ENCODE peak calls at places on chromosomes 5 and 9, in nine cellular contexts. P is tibial artery, E is cardiac muscle cell, B is fibroblast of lung, T is left ventricle myocardium inferior, C is lung, O is endothelial cell of umbilical vein, X is astrocyte, W is IMR-90. I is an unnamed sample.

GRCh38 chr5:28249771-28250415 is 1211.5 kb upstream of the CDH9 start:
- DNase-seq in P (no peak), C (no peak), T (no peak), E (no peak), X (peak; percentile 12), W (no peak), O (no peak), B (peak; percentile 26), I (no peak)

GRCh38 chr9:70006299-70006698 is 37.3 kb upstream of the MAMDC2 start:
- DNase-seq in T (no peak), C (peak; percentile 36), O (no peak), W (peak; percentile 25), P (no peak), B (peak; percentile 57), X (peak; percentile 52), E (no peak), I (no peak)

GRCh38 chr5:96901384-96901783 is 25.1 kb downstream of the ERAP2 start:
- DNase-seq in O (no peak), E (no peak), B (no peak), W (no peak), X (no peak), P (no peak), T (no peak), C (no peak), I (no peak)

GRCh38 chr5:171586436-171586835 is 167.0 kb downstream of the FGF18 start:
- DNase-seq in X (no peak), T (no peak), O (no peak), C (no peak), B (no peak), P (no peak), E (no peak), W (no peak), I (no peak)

GRCh38 chr5:173989432-173990082 is 587 bp downstream of the C5orf47 start:
- DNase-seq in T (no peak), E (no peak), B (no peak), C (no peak), W (no peak), X (no peak), O (no peak), P (no peak), I (no peak)

GRCh38 chr9:135253305-135254004 is 166.0 kb downstream of the OLFM1 start:
- DNase-seq in E (no peak), T (no peak), X (no peak), B (no peak), C (no peak), P (no peak), O (no peak), W (no peak), I (no peak)

GRCh38 chr9:95518026-95518425 is 1.3 kb upstream of the PTCH1 start:
- DNase-seq in B (no peak), X (no peak), W (no peak), T (no peak), C (no peak), O (no peak), P (no peak), E (no peak), I (no peak)

GRCh38 chr9:17807670-17808282 is 228.9 kb downstream of the SH3GL2 start:
- DNase-seq in W (no peak), O (no peak), C (no peak), T (no peak), P (no peak), X (no peak), B (no peak), E (no peak), I (no peak)

GRCh38 chr9:10525972-10526371 is 86.8 kb downstream of the PTPRD start:
- DNase-seq in E (no peak), C (no peak), W (no peak), X (no peak), B (no peak), O (no peak), P (no peak), T (no peak), I (no peak)

GRCh38 chr5:13629218-13629617 is 315.3 kb downstream of the DNAH5 start:
- DNase-seq in T (no peak), E (no peak), X (no peak), O (no peak), C (no peak), W (no peak), B (no peak), P (no peak), I (no peak)

GRCh38 chr5:132387649-132388117 is 18.2 kb downstream of the SLC22A5 start:
- DNase-seq in T (peak; percentile 48), P (peak; percentile 86), C (peak; percentile 77), O (peak; percentile 96), B (peak; percentile 100), W (peak; percentile 99), X (peak; percentile 100), E (peak; percentile 99), I (peak; percentile 97)

GRCh38 chr5:97111612-97112011 is 30.8 kb downstream of the LIX1 start:
- DNase-seq in X (no peak), W (no peak), C (no peak), O (no peak), B (no peak), E (no peak), P (no peak), T (no peak), I (no peak)

GRCh38 chr5:23419115-23419514 is 88.3 kb upstream of the PRDM9 start:
- DNase-seq in B (no peak), X (no peak), C (no peak), P (no peak), T (no peak), E (peak; percentile 9), O (no peak), W (no peak), I (no peak)
- H3K27ac ChIP-seq in B (no peak overlapping the region), X (no peak overlapping the region), C (no peak overlapping the region), P (no peak overlapping the region), T (no peak overlapping the region), E (no peak overlapping the region), O (no peak overlapping the region), W (no peak overlapping the region), I (no peak overlapping the region)

GRCh38 chr5:16548115-16548514 is 68.7 kb downstream of the RETREG1 start:
- DNase-seq in O (no peak), X (no peak), P (no peak), C (no peak), T (no peak), W (no peak), B (no peak), E (no peak), I (no peak)
- H3K4me1 ChIP-seq in O (no peaks in the 10 kb centered on the region), X (peaks cover 5% of the 10 kb centered on the region), P (no peaks in the 10 kb centered on the region), C (peaks cover 12% of the 10 kb centered on the region), T (peaks cover 69% of the 10 kb centered on the region), W (no peaks in the 10 kb centered on the region), B (no peaks in the 10 kb centered on the region), E (peaks cover 12% of the 10 kb centered on the region), I (no peaks in the 10 kb centered on the region)

GRCh38 chr5:133950821-133951612 is 17.4 kb downstream of the C5orf15 start:
- DNase-seq in P (no peak), C (no peak), T (no peak), E (peak; percentile 83), W (no peak), B (peak; percentile 38), O (no peak), X (peak; percentile 40), I (no peak)

GRCh38 chr5:133948721-133949120 is 19.7 kb downstream of the C5orf15 start:
- DNase-seq in B (no peak), W (no peak), P (no peak), E (no peak), C (no peak), T (no peak), O (no peak), X (no peak), I (no peak)

GRCh38 chr5:133953568-133954145 is 14.8 kb downstream of the C5orf15 start:
- DNase-seq in P (no peak), T (no peak), W (no peak), O (no peak), B (peak; percentile 32), X (no peak), C (no peak), E (no peak), I (no peak)

GRCh38 chr5:133957080-133957479 is 11.3 kb downstream of the C5orf15 start:
- DNase-seq in X (no peak), O (no peak), P (no peak), E (no peak), C (no peak), B (no peak), W (no peak), T (no peak), I (no peak)

GRCh38 chr5:133952729-133953567 is 15.5 kb downstream of the C5orf15 start:
- DNase-seq in O (peak; percentile 74), B (peak; percentile 98), X (peak; percentile 98), W (peak; percentile 95), C (peak; percentile 43), E (peak; percentile 98), T (peak; percentile 27), P (peak; percentile 93), I (no peak)
- H3K27ac ChIP-seq in O (no peak overlapping the region), B (peak overlapping the region; percentile 72), X (peak overlapping the region; percentile 54), W (peak overlapping the region; percentile 49), C (peak overlapping the region; percentile 83), E (peak overlapping the region; percentile 51), T (peak overlapping the region; percentile 84), P (peak overlapping the region; percentile 86), I (no peak overlapping the region)

DNA sequence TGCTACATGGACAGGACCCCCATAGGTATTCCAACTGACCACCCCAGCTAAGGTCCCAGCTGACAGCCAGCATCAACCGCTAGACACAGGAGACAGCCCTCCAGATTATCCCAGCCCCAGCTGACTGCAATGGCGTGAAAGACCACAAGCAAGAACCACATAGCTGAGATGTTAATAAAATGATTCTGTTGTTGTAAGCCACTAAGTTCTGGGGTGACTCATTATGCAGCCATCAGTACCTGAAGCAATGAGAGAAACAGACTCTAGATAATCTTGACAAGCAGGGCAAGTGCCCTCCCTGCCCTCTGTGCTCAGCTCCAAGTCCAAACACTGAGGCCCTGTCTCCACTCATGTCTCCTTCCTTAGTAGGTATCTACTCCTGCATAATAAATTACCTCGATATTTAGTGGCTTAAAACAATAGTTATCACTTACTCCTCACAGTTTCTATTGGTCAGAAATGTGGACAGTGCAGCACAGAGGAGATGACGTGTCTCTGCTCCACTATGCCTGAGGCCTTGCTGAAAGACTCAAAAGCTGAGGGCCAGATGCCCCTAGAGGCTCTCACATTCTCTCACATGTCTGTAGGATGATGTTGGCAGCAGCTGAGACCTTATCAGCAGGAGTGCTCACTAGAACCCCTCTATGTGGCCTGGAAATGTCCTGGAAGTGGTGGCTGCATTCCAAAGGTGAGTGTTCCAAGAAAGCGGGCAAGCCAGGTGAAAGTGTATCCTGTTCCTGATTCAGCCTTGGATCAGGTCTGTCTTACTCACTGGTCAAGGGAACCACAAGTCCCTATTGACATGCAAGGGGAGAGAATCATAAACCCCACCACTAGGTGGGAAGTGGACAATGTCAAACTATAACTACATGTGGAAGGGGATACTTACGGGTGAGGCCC is 2.5 kb downstream of the MGAT1 start:
- DNase-seq in P (peak; percentile 17), B (peak; percentile 90), E (peak; percentile 53), T (no peak), C (no peak), W (peak; percentile 86), X (peak; percentile 88), O (no peak), I (peak; percentile 88)
- H3K4me1 ChIP-seq in P (peaks cover 63% of the 10 kb centered on the region), B (peaks cover 39% of the 10 kb centered on the region), E (peaks cover 20% of the 10 kb centered on the region), T (peaks cover 94% of the 10 kb centered on the region), C (peaks cover 29% of the 10 kb centered on the region), W (peaks cover 35% of the 10 kb centered on the region), X (peaks cover 39% of the 10 kb centered on the region), O (peaks cover 37% of the 10 kb centered on the region), I (peaks cover 51% of the 10 kb centered on the region)

DNA sequence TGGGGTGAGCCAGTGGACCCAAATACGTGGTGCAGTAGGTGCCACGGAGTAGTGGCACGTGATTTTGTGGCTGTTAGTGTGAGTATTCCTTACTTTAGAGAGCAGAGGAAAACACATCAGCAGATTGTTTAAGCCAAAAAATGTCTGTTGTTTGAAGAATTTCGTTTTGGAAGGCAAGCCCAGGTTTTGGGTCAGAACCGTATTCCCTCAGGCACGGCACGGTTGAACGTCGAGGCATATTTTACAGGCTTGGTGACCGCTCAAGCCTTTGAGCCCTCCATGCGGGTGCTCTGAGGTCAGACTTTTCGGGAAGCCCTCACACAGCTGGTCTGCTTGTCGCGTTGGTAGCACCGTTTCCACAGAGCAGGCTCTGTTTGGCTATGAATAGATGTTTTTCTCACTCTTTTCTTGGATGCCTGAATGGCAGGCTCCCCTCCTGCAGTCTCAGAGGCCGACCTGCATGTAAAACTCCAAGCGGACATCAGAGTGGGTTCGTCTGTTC is 27.2 kb downstream of the NEK6 start:
- DNase-seq in T (peak; percentile 50), W (peak; percentile 50), O (no peak), C (no peak), P (peak; percentile 90), E (peak; percentile 64), X (peak; percentile 82), B (peak; percentile 83), I (no peak)
- H3K27ac ChIP-seq in T (peak overlapping the region; percentile 76), W (peak overlapping the region; percentile 90), O (peak overlapping the region; percentile 89), C (no peak overlapping the region), P (peak overlapping the region; percentile 93), E (no peak overlapping the region), X (peak overlapping the region; percentile 99), B (peak overlapping the region; percentile 94), I (peak overlapping the region; percentile 95)